ENCODE peak calls at places on chromosomes 4 and X, in five cellular contexts. One of them, this sample, is unnamed. For H3K4me1, the result is how much of the 10 kb centered on the place peaks cover.

GRCh38 chrX:13996650-13997049 is 33.0 kb downstream of the GEMIN8 start:
- DNase-seq in aorta: no peak
- DNase-seq in right cardiac atrium: no peak
- DNase-seq in tibial artery: no peak
- DNase-seq in heart left ventricle: no peak
- DNase-seq in this sample: no peak

GRCh38 chrX:130672214-130672613 is 230.8 kb downstream of the ENOX2 start:
- DNase-seq in right cardiac atrium: no peak
- DNase-seq in heart left ventricle: no peak
- DNase-seq in tibial artery: no peak
- DNase-seq in aorta: no peak
- DNase-seq in this sample: no peak

GRCh38 chrX:107483976-107484726 is 34.7 kb downstream of the FRMPD3 start:
- DNase-seq in heart left ventricle: peak
- DNase-seq in tibial artery: peak
- DNase-seq in right cardiac atrium: peak
- DNase-seq in aorta: peak
- DNase-seq in this sample: no peak

GRCh38 chr4:168386002-168386401 is 67.5 kb upstream of the DDX60 start:
- DNase-seq in right cardiac atrium: no peak
- DNase-seq in tibial artery: no peak
- DNase-seq in aorta: no peak
- DNase-seq in heart left ventricle: no peak
- DNase-seq in this sample: no peak

GRCh38 chr4:148749403-148749802 is 307.2 kb upstream of the NR3C2 start:
- DNase-seq in tibial artery: no peak
- DNase-seq in heart left ventricle: no peak
- DNase-seq in right cardiac atrium: no peak
- DNase-seq in aorta: no peak
- DNase-seq in this sample: no peak

GRCh38 chr4:27412617-27413016 is 552.0 kb downstream of the STIM2 start:
- DNase-seq in heart left ventricle: no peak
- DNase-seq in right cardiac atrium: no peak
- DNase-seq in tibial artery: no peak
- DNase-seq in aorta: no peak
- DNase-seq in this sample: no peak

GRCh38 chrX:64196606-64197005 is 8.9 kb downstream of the AMER1 start:
- DNase-seq in right cardiac atrium: no peak
- DNase-seq in heart left ventricle: no peak
- DNase-seq in aorta: no peak
- DNase-seq in tibial artery: no peak
- DNase-seq in this sample: no peak

GRCh38 chrX:8987672-8988250 is 46.2 kb downstream of the FAM9B start:
- DNase-seq in aorta: no peak
- DNase-seq in tibial artery: no peak
- DNase-seq in heart left ventricle: no peak
- DNase-seq in right cardiac atrium: no peak
- DNase-seq in this sample: no peak

GRCh38 chrX:109966246-109966645 is 36.7 kb upstream of the TMEM164 start:
- DNase-seq in heart left ventricle: no peak
- DNase-seq in tibial artery: no peak
- DNase-seq in right cardiac atrium: no peak
- DNase-seq in aorta: no peak
- DNase-seq in this sample: no peak

GRCh38 chrX:7334253-7334935 is 186.4 kb upstream of the PUDP start:
- DNase-seq in tibial artery: no peak
- DNase-seq in heart left ventricle: no peak
- DNase-seq in aorta: no peak
- DNase-seq in right cardiac atrium: no peak
- DNase-seq in this sample: no peak

GRCh38 chr4:67929447-67929846 is 33.8 kb downstream of the TMPRSS11A start:
- DNase-seq in heart left ventricle: no peak
- DNase-seq in aorta: no peak
- DNase-seq in right cardiac atrium: no peak
- DNase-seq in tibial artery: no peak
- DNase-seq in this sample: no peak

GRCh38 chr4:1081689-1082040 is 31.7 kb downstream of the RNF212 start:
- DNase-seq in aorta: no peak
- DNase-seq in tibial artery: no peak
- DNase-seq in right cardiac atrium: no peak
- DNase-seq in heart left ventricle: no peak
- DNase-seq in this sample: no peak

GRCh38 chr4:181949704-181950312 is 293.4 kb upstream of the TENM3 start:
- DNase-seq in tibial artery: no peak
- DNase-seq in aorta: no peak
- DNase-seq in heart left ventricle: no peak
- DNase-seq in right cardiac atrium: no peak
- DNase-seq in this sample: no peak

GRCh38 chr4:76687730-76688441 is 210.1 kb downstream of the SOWAHB start:
- DNase-seq in right cardiac atrium: no peak
- DNase-seq in tibial artery: no peak
- DNase-seq in aorta: no peak
- DNase-seq in heart left ventricle: no peak
- DNase-seq in this sample: no peak

GRCh38 chr4:102285831-102286230 is 59.5 kb downstream of the SLC39A8 start:
- DNase-seq in aorta: no peak
- DNase-seq in tibial artery: no peak
- DNase-seq in heart left ventricle: no peak
- DNase-seq in right cardiac atrium: no peak
- DNase-seq in this sample: no peak

GRCh38 chr4:81722229-81722900 is 250.7 kb upstream of the RASGEF1B start:
- DNase-seq in heart left ventricle: no peak
- DNase-seq in aorta: no peak
- DNase-seq in tibial artery: no peak
- DNase-seq in right cardiac atrium: no peak
- DNase-seq in this sample: no peak

DNA sequence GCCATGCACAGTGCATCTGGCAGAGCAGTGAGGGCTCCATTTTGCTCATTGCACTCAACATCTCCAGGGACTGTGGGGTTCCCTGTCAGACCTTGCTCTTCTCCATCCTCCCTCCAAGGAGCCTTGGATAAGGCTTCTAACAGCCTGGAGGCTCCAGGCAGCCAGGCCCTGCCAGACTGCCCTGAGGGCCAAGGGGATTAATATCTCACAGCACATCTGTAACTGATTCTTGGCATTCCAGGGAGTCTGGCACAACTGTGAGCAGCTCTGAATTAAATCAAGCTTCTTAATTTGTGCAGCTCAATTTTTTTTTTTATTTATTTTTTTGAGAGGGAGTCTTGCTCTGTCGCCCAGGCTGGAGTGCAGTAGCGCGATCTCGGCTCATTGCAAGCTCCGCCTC is 224.5 kb upstream of the PGRMC2 start:
- DNase-seq in heart left ventricle: no peak
- DNase-seq in tibial artery: no peak
- DNase-seq in right cardiac atrium: no peak
- DNase-seq in aorta: no peak
- DNase-seq in this sample: no peak
- H3K4me1 ChIP-seq in heart left ventricle: under half
- H3K4me1 ChIP-seq in tibial artery: under half
- H3K4me1 ChIP-seq in right cardiac atrium: under half
- H3K4me1 ChIP-seq in aorta: under half
- H3K4me1 ChIP-seq in this sample: under half

GRCh38 chr4:118967393-118967792 is 78.7 kb downstream of the SYNPO2 start:
- DNase-seq in heart left ventricle: no peak
- DNase-seq in right cardiac atrium: no peak
- DNase-seq in aorta: no peak
- DNase-seq in tibial artery: peak
- DNase-seq in this sample: peak

GRCh38 chr4:118968006-118968405 is 79.4 kb downstream of the SYNPO2 start:
- DNase-seq in heart left ventricle: peak
- DNase-seq in tibial artery: peak
- DNase-seq in aorta: peak
- DNase-seq in right cardiac atrium: peak
- DNase-seq in this sample: peak

GRCh38 chr4:118962540-118962939 is 73.9 kb downstream of the SYNPO2 start:
- DNase-seq in heart left ventricle: no peak
- DNase-seq in tibial artery: no peak
- DNase-seq in right cardiac atrium: no peak
- DNase-seq in aorta: no peak
- DNase-seq in this sample: no peak

GRCh38 chr4:118968813-118969212 is 80.2 kb downstream of the SYNPO2 start:
- DNase-seq in aorta: no peak
- DNase-seq in heart left ventricle: no peak
- DNase-seq in right cardiac atrium: no peak
- DNase-seq in tibial artery: no peak
- DNase-seq in this sample: no peak

GRCh38 chr4:118964891-118965411 is 76.3 kb downstream of the SYNPO2 start:
- DNase-seq in right cardiac atrium: peak
- DNase-seq in heart left ventricle: no peak
- DNase-seq in aorta: no peak
- DNase-seq in tibial artery: no peak
- DNase-seq in this sample: no peak
- H3K4me1 ChIP-seq in right cardiac atrium: under half
- H3K4me1 ChIP-seq in heart left ventricle: under half
- H3K4me1 ChIP-seq in aorta: under half
- H3K4me1 ChIP-seq in tibial artery: half or more
- H3K4me1 ChIP-seq in this sample: half or more

GRCh38 chrX:31350808-31351074 is 278.9 kb upstream of the FTHL17 start:
- DNase-seq in right cardiac atrium: no peak
- DNase-seq in tibial artery: no peak
- DNase-seq in heart left ventricle: no peak
- DNase-seq in aorta: no peak
- DNase-seq in this sample: no peak

GRCh38 chrX:31356501-31357263 is 284.8 kb upstream of the FTHL17 start:
- DNase-seq in heart left ventricle: no peak
- DNase-seq in aorta: no peak
- DNase-seq in tibial artery: no peak
- DNase-seq in right cardiac atrium: no peak
- DNase-seq in this sample: no peak

GRCh38 chrX:31349515-31349914 is 277.7 kb upstream of the FTHL17 start:
- DNase-seq in aorta: no peak
- DNase-seq in right cardiac atrium: no peak
- DNase-seq in tibial artery: no peak
- DNase-seq in heart left ventricle: no peak
- DNase-seq in this sample: no peak

GRCh38 chrX:31353095-31353494 is 281.3 kb upstream of the FTHL17 start:
- DNase-seq in aorta: no peak
- DNase-seq in tibial artery: no peak
- DNase-seq in right cardiac atrium: no peak
- DNase-seq in heart left ventricle: no peak
- DNase-seq in this sample: no peak

DNA sequence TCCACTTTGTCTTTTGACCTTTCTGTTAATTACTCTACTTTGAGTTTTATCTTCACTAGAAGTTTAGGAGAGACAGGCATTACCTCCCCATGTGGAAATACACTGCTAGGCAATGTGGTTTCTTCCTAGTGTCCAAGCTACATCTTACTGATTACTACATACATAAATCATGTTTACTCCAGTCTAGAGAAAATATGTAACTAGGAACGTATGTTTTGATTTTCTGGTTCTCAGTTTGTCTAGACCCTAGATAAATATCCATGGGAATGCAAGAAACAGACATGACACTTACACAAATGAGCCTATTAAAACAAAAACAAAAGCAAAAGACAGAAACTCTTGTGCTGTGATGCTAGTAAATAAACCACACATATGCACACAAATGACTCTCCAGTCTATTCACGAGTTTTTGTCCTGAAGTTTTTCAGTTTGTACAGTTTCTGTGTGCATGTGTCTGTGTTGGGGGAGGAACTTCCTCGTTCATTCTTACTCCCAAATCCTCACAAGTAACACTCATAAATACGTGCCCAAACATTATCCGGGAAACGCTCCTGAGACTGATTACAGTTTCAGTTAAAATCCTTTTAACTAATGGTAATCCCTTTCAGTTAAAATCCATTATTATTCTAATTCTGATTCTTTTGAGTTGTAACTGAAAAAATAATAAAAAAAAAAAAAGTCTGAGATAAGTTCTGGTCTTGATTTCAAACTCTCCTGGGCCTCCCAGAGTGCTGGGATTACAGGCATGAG is 283.5 kb upstream of the FTHL17 start:
- DNase-seq in aorta: no peak
- DNase-seq in tibial artery: no peak
- DNase-seq in heart left ventricle: no peak
- DNase-seq in right cardiac atrium: no peak
- DNase-seq in this sample: no peak
- H3K4me1 ChIP-seq in aorta: under half
- H3K4me1 ChIP-seq in tibial artery: under half
- H3K4me1 ChIP-seq in heart left ventricle: under half
- H3K4me1 ChIP-seq in right cardiac atrium: under half
- H3K4me1 ChIP-seq in this sample: under half

GRCh38 chrX:150572206-150572605 is 3.8 kb downstream of the MTM1 start:
- DNase-seq in tibial artery: no peak
- DNase-seq in right cardiac atrium: no peak
- DNase-seq in heart left ventricle: no peak
- DNase-seq in aorta: no peak
- DNase-seq in this sample: no peak
- H3K4me1 ChIP-seq in tibial artery: under half
- H3K4me1 ChIP-seq in right cardiac atrium: under half
- H3K4me1 ChIP-seq in heart left ventricle: under half
- H3K4me1 ChIP-seq in aorta: under half
- H3K4me1 ChIP-seq in this sample: under half

GRCh38 chrX:136291824-136292223 is 8.9 kb upstream of the ADGRG4 start:
- DNase-seq in right cardiac atrium: no peak
- DNase-seq in heart left ventricle: no peak
- DNase-seq in tibial artery: no peak
- DNase-seq in aorta: no peak
- DNase-seq in this sample: no peak

GRCh38 chrX:136292656-136293055 is 8.1 kb upstream of the ADGRG4 start:
- DNase-seq in right cardiac atrium: no peak
- DNase-seq in tibial artery: no peak
- DNase-seq in aorta: no peak
- DNase-seq in heart left ventricle: no peak
- DNase-seq in this sample: no peak

DNA sequence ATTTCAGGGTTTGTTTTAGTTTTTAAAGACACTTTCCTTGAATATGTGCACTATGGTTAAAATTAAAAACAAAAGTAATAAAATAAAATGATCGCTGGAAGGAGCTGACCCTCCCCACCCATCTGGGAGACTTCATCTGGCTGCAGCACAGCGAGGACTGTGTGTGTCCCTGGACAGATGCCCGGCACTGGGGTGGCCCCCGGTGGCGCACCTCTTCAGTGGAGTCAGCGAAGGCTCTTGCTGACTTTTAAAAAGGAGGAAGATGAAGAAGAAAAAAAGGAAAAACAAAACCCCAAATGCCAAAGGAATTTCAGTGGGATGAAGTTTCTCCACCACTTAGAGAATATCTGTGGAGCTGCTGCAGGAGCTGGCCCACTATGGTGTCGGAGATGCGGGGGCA is 5.4 kb upstream of the ADGRG4 start:
- DNase-seq in tibial artery: no peak
- DNase-seq in right cardiac atrium: no peak
- DNase-seq in aorta: no peak
- DNase-seq in heart left ventricle: no peak
- DNase-seq in this sample: no peak
- H3K4me1 ChIP-seq in tibial artery: under half
- H3K4me1 ChIP-seq in right cardiac atrium: under half
- H3K4me1 ChIP-seq in aorta: under half
- H3K4me1 ChIP-seq in heart left ventricle: under half
- H3K4me1 ChIP-seq in this sample: under half

DNA sequence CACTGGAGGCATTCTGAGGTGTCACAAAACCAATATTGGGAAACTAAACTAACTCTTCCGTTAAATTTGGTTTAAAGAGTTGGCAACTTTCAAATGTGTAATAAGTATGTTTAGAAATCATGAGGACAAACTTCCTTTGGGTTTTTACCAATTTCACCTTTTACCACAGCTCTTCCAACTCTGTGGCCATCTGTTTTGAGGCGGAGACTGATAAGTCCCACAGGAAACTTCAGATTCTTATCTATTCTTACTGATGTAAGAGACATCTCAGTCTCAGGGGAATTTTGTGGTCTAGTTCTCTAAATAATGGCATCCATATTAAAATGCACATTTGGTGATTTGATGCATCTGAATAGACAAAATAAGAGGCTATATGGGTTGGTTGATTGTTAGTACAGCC is 229.2 kb upstream of the AFF2 start:
- DNase-seq in aorta: no peak
- DNase-seq in heart left ventricle: no peak
- DNase-seq in tibial artery: no peak
- DNase-seq in right cardiac atrium: no peak
- DNase-seq in this sample: no peak
- H3K4me1 ChIP-seq in aorta: under half
- H3K4me1 ChIP-seq in heart left ventricle: under half
- H3K4me1 ChIP-seq in tibial artery: under half
- H3K4me1 ChIP-seq in right cardiac atrium: under half
- H3K4me1 ChIP-seq in this sample: under half